ENCODE peak calls at places on chromosomes 13 and 19, in five cellular contexts. U is body of pancreas; X is cardiac muscle cell; B is CD8-positive, alpha-beta T cell; P is PC-9. S is an unnamed sample.

GRCh38 chr13:40125336-40125735 is 469.9 kb downstream of the COG6 start:
- DNase-seq in U (no peak), X (no peak), P (no peak), B (no peak), S (no peak)

GRCh38 chr19:35144600-35145436 is 1.8 kb downstream of the FXYD7 start:
- DNase-seq in X (peak; percentile 32), U (peak; percentile 66), P (peak; percentile 93), B (peak; percentile 44), S (peak; percentile 38)

GRCh38 chr13:113887700-113888201 is 23.9 kb upstream of the GAS6 start:
- DNase-seq in B (no peak), U (no peak), P (no peak), X (peak; percentile 34), S (no peak)

GRCh38 chr19:29559743-29560142 is 33.9 kb downstream of the VSTM2B start:
- DNase-seq in P (no peak), B (no peak), U (no peak), X (no peak), S (no peak)

GRCh38 chr19:35253316-35254286 is 4.8 kb downstream of the LSR start:
- DNase-seq in X (no peak), B (no peak), U (no peak), P (no peak), S (no peak)

GRCh38 chr19:29259153-29259552 is 46.2 kb upstream of the UQCRFS1 start:
- DNase-seq in U (no peak), X (no peak), P (no peak), B (no peak), S (no peak)

GRCh38 chr19:18340990-18341868 is 831 bp downstream of the PGPEP1 start:
- DNase-seq in U (peak; percentile 76), X (peak; percentile 43), P (peak; percentile 54), B (peak; percentile 69), S (peak; percentile 76)

GRCh38 chr19:33194884-33195710 is 967 bp downstream of the LRP3 start:
- DNase-seq in B (no peak), P (no peak), U (peak; percentile 41), X (peak; percentile 69), S (peak; percentile 62)

GRCh38 chr13:72151241-72151640 is 284.2 kb upstream of the DACH1 start:
- DNase-seq in U (no peak), P (no peak), B (no peak), X (peak; percentile 43), S (peak; percentile 24)

GRCh38 chr13:107025991-107026390 is 458.1 kb upstream of the ARGLU1 start:
- DNase-seq in P (peak; percentile 62), X (peak; percentile 45), U (peak; percentile 74), B (no peak), S (no peak)

GRCh38 chr13:32314968-32315254 is 252 bp downstream of the ZAR1L start:
- DNase-seq in U (peak; percentile 24), B (peak; percentile 68), P (no peak), X (peak; percentile 66), S (peak; percentile 70)

DNA sequence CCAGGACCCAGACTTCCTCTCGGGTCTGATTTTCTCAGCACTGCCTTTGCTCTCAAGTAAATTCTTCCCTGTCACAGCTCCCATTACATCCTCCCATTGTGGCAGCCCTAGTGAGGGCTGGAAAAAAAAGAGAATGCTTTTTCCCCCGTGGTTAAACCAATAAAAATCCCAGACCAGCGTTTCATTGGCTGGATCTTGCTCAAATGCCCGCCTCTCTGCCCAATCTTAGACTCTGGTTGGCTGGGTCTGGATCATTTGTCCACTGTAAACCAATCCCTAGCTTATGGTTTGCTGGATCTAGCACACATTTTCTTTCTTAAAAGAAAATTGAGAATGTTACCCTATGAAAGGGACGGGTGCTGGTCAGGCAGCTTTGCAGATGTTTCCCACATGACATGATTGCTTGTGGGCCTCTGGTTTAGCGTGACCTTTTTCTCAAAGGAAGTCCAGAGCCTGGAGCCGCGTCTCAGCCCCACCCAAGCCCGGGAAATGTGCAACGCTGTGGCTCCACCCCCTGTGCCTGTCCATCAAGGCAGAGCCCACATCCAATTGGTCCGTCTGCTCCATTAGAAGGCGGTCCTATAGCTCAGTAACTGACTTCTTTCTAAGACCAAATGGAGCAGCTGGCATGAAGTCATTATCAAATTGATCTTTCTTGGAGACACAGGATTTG is 2.8 kb upstream of the MCEMP1 start:
- DNase-seq in P (peak; percentile 66), B (no peak), X (peak; percentile 63), U (peak; percentile 52), S (peak; percentile 87)
- H3K4me3 ChIP-seq in P (no peak overlapping the region), B (no peak overlapping the region), X (no peak overlapping the region), U (no peak overlapping the region), S (peak overlapping the region; percentile 22)

GRCh38 chr19:16376241-16376640 is 51.6 kb downstream of the KLF2 start:
- DNase-seq in B (no peak), X (no peak), U (no peak), P (no peak), S (no peak)

GRCh38 chr19:16375157-16375935 is 50.7 kb downstream of the KLF2 start:
- DNase-seq in B (no peak), P (no peak), X (no peak), U (no peak), S (no peak)

GRCh38 chr19:16374436-16374835 is 49.8 kb downstream of the KLF2 start:
- DNase-seq in U (no peak), B (peak; percentile 32), X (no peak), P (no peak), S (no peak)

GRCh38 chr19:16376649-16377048 is 52.0 kb downstream of the KLF2 start:
- DNase-seq in X (no peak), P (no peak), B (peak; percentile 52), U (no peak), S (peak; percentile 30)

GRCh38 chr19:16375936-16376185 is 51.2 kb downstream of the KLF2 start:
- DNase-seq in P (no peak), X (no peak), B (no peak), U (no peak), S (no peak)
- H3K4me1 ChIP-seq in P (no peaks in the 10 kb centered on the region), X (peaks cover 13% of the 10 kb centered on the region), B (peaks cover 89% of the 10 kb centered on the region), U (no peaks in the 10 kb centered on the region), S (peaks cover 3% of the 10 kb centered on the region)

GRCh38 chr19:47239152-47239551 is 8.2 kb upstream of the BBC3 start:
- DNase-seq in P (no peak), X (no peak), B (no peak), U (no peak), S (no peak)

GRCh38 chr19:47241919-47242644 is 11.1 kb upstream of the BBC3 start:
- DNase-seq in U (no peak), P (peak; percentile 46), B (no peak), X (no peak), S (no peak)

GRCh38 chr19:47239610-47240296 is 8.8 kb upstream of the BBC3 start:
- DNase-seq in U (peak; percentile 60), B (peak; percentile 74), X (peak; percentile 65), P (no peak), S (peak; percentile 27)

GRCh38 chr19:47240561-47240960 is 9.6 kb upstream of the BBC3 start:
- DNase-seq in U (no peak), B (no peak), X (no peak), P (no peak), S (no peak)

DNA sequence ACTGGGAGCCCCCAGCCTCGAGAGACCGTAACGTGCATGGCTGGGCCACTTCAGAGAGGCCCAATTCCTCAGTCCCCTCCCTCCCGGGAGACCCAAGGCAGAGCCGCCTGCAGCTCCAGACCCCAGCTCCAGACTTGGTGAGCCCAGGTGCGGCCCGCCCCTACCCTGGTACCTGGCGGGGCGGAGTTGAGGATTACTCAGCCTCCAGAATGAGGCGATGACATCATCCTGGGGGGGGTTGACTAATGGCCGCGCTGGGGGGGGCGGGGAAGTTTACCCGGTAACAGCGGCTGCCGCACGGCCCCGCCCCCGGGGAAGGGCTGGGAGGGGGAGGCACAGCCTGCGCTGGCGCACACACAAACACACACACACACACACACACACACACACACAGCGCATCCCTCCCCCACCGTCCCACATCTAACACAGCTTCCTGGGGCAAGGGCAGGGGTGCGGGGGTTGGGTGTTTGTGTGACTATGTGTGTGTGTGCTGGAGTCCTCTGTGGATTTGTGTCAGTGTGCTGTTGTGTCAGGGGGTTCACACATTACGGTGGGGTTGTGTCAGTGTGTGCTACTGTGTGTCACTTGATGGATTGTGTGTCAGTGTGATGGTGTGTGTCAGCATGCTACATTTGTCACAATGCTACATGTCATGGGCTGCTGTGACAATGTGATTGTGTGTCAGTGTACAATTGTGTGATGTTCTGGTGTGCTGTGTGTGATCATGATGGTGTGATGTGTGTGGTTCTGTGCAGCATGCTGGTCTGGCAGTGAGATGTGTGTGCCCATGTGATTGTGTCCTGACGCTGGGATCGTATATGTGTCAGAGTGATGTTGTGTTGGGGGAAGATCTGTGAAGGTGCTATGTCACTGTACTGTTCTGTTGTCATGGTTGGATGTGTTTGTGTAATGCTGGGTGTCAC is 10.3 kb upstream of the BBC3 start:
- DNase-seq in B (peak; percentile 94), P (peak; percentile 76), U (peak; percentile 97), X (peak; percentile 82), S (peak; percentile 64)
- H3K4me3 ChIP-seq in B (no peak overlapping the region), P (peak overlapping the region; percentile 44), U (no peak overlapping the region), X (no peak overlapping the region), S (no peak overlapping the region)

GRCh38 chr13:73996569-73996968 is 137.6 kb downstream of the KLF12 start:
- DNase-seq in X (no peak), P (no peak), B (no peak), U (no peak), S (no peak)
- H3K4me1 ChIP-seq in X (peaks cover 17% of the 10 kb centered on the region), P (no peaks in the 10 kb centered on the region), B (peaks cover 18% of the 10 kb centered on the region), U (no peaks in the 10 kb centered on the region), S (peaks cover 10% of the 10 kb centered on the region)

GRCh38 chr19:10690351-10690781 is 10.9 kb upstream of the QTRT1 start:
- DNase-seq in X (peak; percentile 79), P (peak; percentile 65), B (no peak), U (no peak), S (no peak)
- H3K4me3 ChIP-seq in X (no peak overlapping the region), P (no peak overlapping the region), B (no peak overlapping the region), U (no peak overlapping the region), S (no peak overlapping the region)

GRCh38 chr19:3404324-3405260 is 38.2 kb downstream of the NFIC start:
- DNase-seq in X (peak; percentile 95), U (peak; percentile 95), B (no peak), P (no peak), S (no peak)
- H3K4me1 ChIP-seq in X (peaks cover 29% of the 10 kb centered on the region), U (peaks cover 97% of the 10 kb centered on the region), B (no peaks in the 10 kb centered on the region), P (no peaks in the 10 kb centered on the region), S (no peaks in the 10 kb centered on the region)

DNA sequence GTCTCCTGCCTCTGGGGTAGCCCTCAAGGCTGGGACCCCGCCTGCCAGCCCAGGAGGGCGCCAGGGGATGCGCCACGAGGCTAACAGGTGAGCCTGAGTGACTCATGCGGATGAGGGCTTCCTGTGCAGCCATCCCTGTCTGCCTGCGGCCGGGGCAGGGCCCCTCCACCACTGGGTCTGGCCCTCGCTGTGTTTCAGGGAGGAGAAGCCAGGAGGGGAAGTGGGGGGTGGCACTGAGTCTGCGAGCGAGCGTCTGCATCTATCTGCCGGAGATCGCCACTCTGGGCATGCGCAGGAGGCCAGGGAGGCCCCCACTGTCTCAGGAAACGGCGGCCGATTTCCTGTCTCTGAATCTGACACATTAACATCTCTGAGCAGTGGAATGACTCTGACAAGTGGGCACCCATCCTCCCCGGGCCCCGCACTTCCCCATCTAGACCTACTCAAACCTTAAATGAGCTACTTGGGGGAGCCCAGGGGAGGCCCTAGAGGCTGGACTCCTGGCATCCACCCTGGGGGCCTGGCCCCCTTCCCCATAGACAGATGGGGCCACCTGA is 19.7 kb downstream of the RFX1 start:
- DNase-seq in X (peak; percentile 77), U (peak; percentile 67), B (peak; percentile 99), P (no peak), S (peak; percentile 69)
- H3K4me3 ChIP-seq in X (no peak overlapping the region), U (no peak overlapping the region), B (peak overlapping the region; percentile 59), P (no peak overlapping the region), S (no peak overlapping the region)

DNA sequence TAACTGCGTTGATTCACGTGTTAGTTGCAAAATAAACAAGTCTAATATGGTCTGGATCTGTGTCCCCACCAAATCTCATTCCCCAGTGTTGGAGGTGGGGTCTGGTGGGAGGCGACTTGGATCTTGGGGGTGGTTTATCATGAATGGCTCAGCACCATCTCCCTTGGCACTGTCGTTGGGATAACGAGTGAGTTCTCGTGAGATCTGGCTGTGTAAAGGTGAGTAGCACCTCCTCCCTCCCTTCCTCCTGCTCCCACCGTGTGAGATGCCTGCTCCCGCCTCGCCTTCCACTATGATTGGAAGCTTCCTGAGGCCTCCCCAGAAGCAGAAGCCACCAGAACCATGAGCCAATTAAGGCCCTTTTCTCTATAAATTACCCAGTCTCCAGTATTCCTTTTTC is 4.8 kb downstream of the PEAK3 start:
- DNase-seq in U (no peak), X (no peak), P (no peak), B (no peak), S (no peak)
- H3K4me1 ChIP-seq in U (peaks cover 44% of the 10 kb centered on the region), X (peaks cover 6% of the 10 kb centered on the region), P (peaks cover 14% of the 10 kb centered on the region), B (peaks cover 35% of the 10 kb centered on the region), S (peaks cover 3% of the 10 kb centered on the region)

S was measured in SJCRH30.